ENCODE peak calls at places on chromosome 22, in eight cellular contexts. One of them, this sample, is unnamed.

GRCh38 chr22:35547993-35548761 is 7.5 kb downstream of the RASD2 start:
- DNase-seq in CD8-positive, alpha-beta T cell: no peak
- DNase-seq in mucosa of descending colon: no peak
- DNase-seq in hepatocyte: no peak
- DNase-seq in activated CD8-positive, alpha-beta memory T cell treated with anti-CD3 and anti-CD28 coated beads for 48 hours: no peak
- DNase-seq in dorsolateral prefrontal cortex: no peak
- DNase-seq in AG04450: no peak
- DNase-seq in stimulated activated CD4-positive, alpha-beta T cell treated with anti-CD3 and anti-CD28 coated beads, Interleukin-15, amount 100 ng/mL, for 24 hours: no peak
- DNase-seq in this sample: no peak

GRCh38 chr22:48053973-48054372 is 1291.5 kb downstream of the TBC1D22A start:
- DNase-seq in CD8-positive, alpha-beta T cell: no peak
- DNase-seq in mucosa of descending colon: no peak
- DNase-seq in hepatocyte: no peak
- DNase-seq in activated CD8-positive, alpha-beta memory T cell treated with anti-CD3 and anti-CD28 coated beads for 48 hours: no peak
- DNase-seq in dorsolateral prefrontal cortex: no peak
- DNase-seq in AG04450: no peak
- DNase-seq in stimulated activated CD4-positive, alpha-beta T cell treated with anti-CD3 and anti-CD28 coated beads, Interleukin-15, amount 100 ng/mL, for 24 hours: no peak
- DNase-seq in this sample: no peak

GRCh38 chr22:21936151-21936778 is 16.4 kb downstream of the PPM1F start:
- DNase-seq in CD8-positive, alpha-beta T cell: no peak
- DNase-seq in mucosa of descending colon: no peak
- DNase-seq in hepatocyte: no peak
- DNase-seq in activated CD8-positive, alpha-beta memory T cell treated with anti-CD3 and anti-CD28 coated beads for 48 hours: no peak
- DNase-seq in dorsolateral prefrontal cortex: peak
- DNase-seq in AG04450: no peak
- DNase-seq in stimulated activated CD4-positive, alpha-beta T cell treated with anti-CD3 and anti-CD28 coated beads, Interleukin-15, amount 100 ng/mL, for 24 hours: no peak
- DNase-seq in this sample: no peak

GRCh38 chr22:39016592-39016991 is 2.5 kb downstream of the APOBEC3C start:
- DNase-seq in CD8-positive, alpha-beta T cell: no peak
- DNase-seq in mucosa of descending colon: no peak
- DNase-seq in hepatocyte: no peak
- DNase-seq in activated CD8-positive, alpha-beta memory T cell treated with anti-CD3 and anti-CD28 coated beads for 48 hours: no peak
- DNase-seq in dorsolateral prefrontal cortex: no peak
- DNase-seq in AG04450: no peak
- DNase-seq in stimulated activated CD4-positive, alpha-beta T cell treated with anti-CD3 and anti-CD28 coated beads, Interleukin-15, amount 100 ng/mL, for 24 hours: no peak
- DNase-seq in this sample: no peak

GRCh38 chr22:44918925-44919392 is 90.8 kb downstream of the PHF21B start:
- DNase-seq in CD8-positive, alpha-beta T cell: no peak
- DNase-seq in mucosa of descending colon: no peak
- DNase-seq in hepatocyte: no peak
- DNase-seq in activated CD8-positive, alpha-beta memory T cell treated with anti-CD3 and anti-CD28 coated beads for 48 hours: no peak
- DNase-seq in dorsolateral prefrontal cortex: no peak
- DNase-seq in AG04450: no peak
- DNase-seq in stimulated activated CD4-positive, alpha-beta T cell treated with anti-CD3 and anti-CD28 coated beads, Interleukin-15, amount 100 ng/mL, for 24 hours: no peak
- DNase-seq in this sample: no peak

GRCh38 chr22:38850941-38851849 is 7.4 kb upstream of the NPTXR start:
- DNase-seq in CD8-positive, alpha-beta T cell: no peak
- DNase-seq in mucosa of descending colon: peak
- DNase-seq in hepatocyte: peak
- DNase-seq in activated CD8-positive, alpha-beta memory T cell treated with anti-CD3 and anti-CD28 coated beads for 48 hours: no peak
- DNase-seq in dorsolateral prefrontal cortex: no peak
- DNase-seq in AG04450: peak
- DNase-seq in stimulated activated CD4-positive, alpha-beta T cell treated with anti-CD3 and anti-CD28 coated beads, Interleukin-15, amount 100 ng/mL, for 24 hours: no peak
- DNase-seq in this sample: peak

GRCh38 chr22:38655532-38656255 is 498 bp downstream of the FAM227A start:
- DNase-seq in CD8-positive, alpha-beta T cell: no peak
- DNase-seq in mucosa of descending colon: no peak
- DNase-seq in hepatocyte: peak
- DNase-seq in activated CD8-positive, alpha-beta memory T cell treated with anti-CD3 and anti-CD28 coated beads for 48 hours: no peak
- DNase-seq in dorsolateral prefrontal cortex: no peak
- DNase-seq in AG04450: no peak
- DNase-seq in stimulated activated CD4-positive, alpha-beta T cell treated with anti-CD3 and anti-CD28 coated beads, Interleukin-15, amount 100 ng/mL, for 24 hours: no peak
- DNase-seq in this sample: peak

GRCh38 chr22:21677606-21678443 is 12.0 kb downstream of the PPIL2 start:
- DNase-seq in CD8-positive, alpha-beta T cell: no peak
- DNase-seq in mucosa of descending colon: peak
- DNase-seq in hepatocyte: peak
- DNase-seq in activated CD8-positive, alpha-beta memory T cell treated with anti-CD3 and anti-CD28 coated beads for 48 hours: no peak
- DNase-seq in dorsolateral prefrontal cortex: no peak
- DNase-seq in AG04450: no peak
- DNase-seq in stimulated activated CD4-positive, alpha-beta T cell treated with anti-CD3 and anti-CD28 coated beads, Interleukin-15, amount 100 ng/mL, for 24 hours: no peak
- DNase-seq in this sample: no peak

GRCh38 chr22:46119093-46119728 is 31.1 kb upstream of the PPARA start:
- DNase-seq in CD8-positive, alpha-beta T cell: no peak
- DNase-seq in mucosa of descending colon: no peak
- DNase-seq in hepatocyte: no peak
- DNase-seq in activated CD8-positive, alpha-beta memory T cell treated with anti-CD3 and anti-CD28 coated beads for 48 hours: no peak
- DNase-seq in dorsolateral prefrontal cortex: no peak
- DNase-seq in AG04450: no peak
- DNase-seq in stimulated activated CD4-positive, alpha-beta T cell treated with anti-CD3 and anti-CD28 coated beads, Interleukin-15, amount 100 ng/mL, for 24 hours: no peak
- DNase-seq in this sample: no peak

GRCh38 chr22:19844423-19845368 is 10.0 kb downstream of the GNB1L start:
- DNase-seq in CD8-positive, alpha-beta T cell: peak
- DNase-seq in mucosa of descending colon: peak
- DNase-seq in hepatocyte: no peak
- DNase-seq in activated CD8-positive, alpha-beta memory T cell treated with anti-CD3 and anti-CD28 coated beads for 48 hours: no peak
- DNase-seq in dorsolateral prefrontal cortex: peak
- DNase-seq in AG04450: no peak
- DNase-seq in stimulated activated CD4-positive, alpha-beta T cell treated with anti-CD3 and anti-CD28 coated beads, Interleukin-15, amount 100 ng/mL, for 24 hours: peak
- DNase-seq in this sample: peak

GRCh38 chr22:42282943-42283287 is 12.5 kb upstream of the TCF20 start:
- DNase-seq in CD8-positive, alpha-beta T cell: no peak
- DNase-seq in mucosa of descending colon: no peak
- DNase-seq in hepatocyte: no peak
- DNase-seq in activated CD8-positive, alpha-beta memory T cell treated with anti-CD3 and anti-CD28 coated beads for 48 hours: no peak
- DNase-seq in dorsolateral prefrontal cortex: no peak
- DNase-seq in AG04450: no peak
- DNase-seq in stimulated activated CD4-positive, alpha-beta T cell treated with anti-CD3 and anti-CD28 coated beads, Interleukin-15, amount 100 ng/mL, for 24 hours: no peak
- DNase-seq in this sample: no peak

GRCh38 chr22:33271390-33272161 is 213.4 kb upstream of the SYN3 start:
- DNase-seq in CD8-positive, alpha-beta T cell: no peak
- DNase-seq in mucosa of descending colon: no peak
- DNase-seq in hepatocyte: no peak
- DNase-seq in activated CD8-positive, alpha-beta memory T cell treated with anti-CD3 and anti-CD28 coated beads for 48 hours: no peak
- DNase-seq in dorsolateral prefrontal cortex: peak
- DNase-seq in AG04450: no peak
- DNase-seq in stimulated activated CD4-positive, alpha-beta T cell treated with anti-CD3 and anti-CD28 coated beads, Interleukin-15, amount 100 ng/mL, for 24 hours: no peak
- DNase-seq in this sample: peak

GRCh38 chr22:33126881-33127280 is 68.7 kb upstream of the SYN3 start:
- DNase-seq in CD8-positive, alpha-beta T cell: no peak
- DNase-seq in mucosa of descending colon: no peak
- DNase-seq in hepatocyte: peak
- DNase-seq in activated CD8-positive, alpha-beta memory T cell treated with anti-CD3 and anti-CD28 coated beads for 48 hours: no peak
- DNase-seq in dorsolateral prefrontal cortex: no peak
- DNase-seq in AG04450: no peak
- DNase-seq in stimulated activated CD4-positive, alpha-beta T cell treated with anti-CD3 and anti-CD28 coated beads, Interleukin-15, amount 100 ng/mL, for 24 hours: no peak
- DNase-seq in this sample: peak

GRCh38 chr22:47046411-47047065 is 284.1 kb downstream of the TBC1D22A start:
- DNase-seq in CD8-positive, alpha-beta T cell: no peak
- DNase-seq in mucosa of descending colon: no peak
- DNase-seq in hepatocyte: no peak
- DNase-seq in activated CD8-positive, alpha-beta memory T cell treated with anti-CD3 and anti-CD28 coated beads for 48 hours: no peak
- DNase-seq in dorsolateral prefrontal cortex: no peak
- DNase-seq in AG04450: no peak
- DNase-seq in stimulated activated CD4-positive, alpha-beta T cell treated with anti-CD3 and anti-CD28 coated beads, Interleukin-15, amount 100 ng/mL, for 24 hours: no peak
- DNase-seq in this sample: no peak

GRCh38 chr22:39954584-39955055 is 5.6 kb upstream of the TMA7B start:
- DNase-seq in CD8-positive, alpha-beta T cell: no peak
- DNase-seq in mucosa of descending colon: no peak
- DNase-seq in hepatocyte: no peak
- DNase-seq in activated CD8-positive, alpha-beta memory T cell treated with anti-CD3 and anti-CD28 coated beads for 48 hours: no peak
- DNase-seq in dorsolateral prefrontal cortex: no peak
- DNase-seq in AG04450: peak
- DNase-seq in stimulated activated CD4-positive, alpha-beta T cell treated with anti-CD3 and anti-CD28 coated beads, Interleukin-15, amount 100 ng/mL, for 24 hours: peak
- DNase-seq in this sample: no peak

GRCh38 chr22:38861170-38861874 is 10.7 kb downstream of the CBX6 start:
- DNase-seq in CD8-positive, alpha-beta T cell: no peak
- DNase-seq in mucosa of descending colon: no peak
- DNase-seq in hepatocyte: no peak
- DNase-seq in activated CD8-positive, alpha-beta memory T cell treated with anti-CD3 and anti-CD28 coated beads for 48 hours: no peak
- DNase-seq in dorsolateral prefrontal cortex: no peak
- DNase-seq in AG04450: no peak
- DNase-seq in stimulated activated CD4-positive, alpha-beta T cell treated with anti-CD3 and anti-CD28 coated beads, Interleukin-15, amount 100 ng/mL, for 24 hours: peak
- DNase-seq in this sample: no peak

GRCh38 chr22:45639747-45640102 is 31.9 kb upstream of the ATXN10 start:
- DNase-seq in CD8-positive, alpha-beta T cell: no peak
- DNase-seq in mucosa of descending colon: no peak
- DNase-seq in hepatocyte: no peak
- DNase-seq in activated CD8-positive, alpha-beta memory T cell treated with anti-CD3 and anti-CD28 coated beads for 48 hours: no peak
- DNase-seq in dorsolateral prefrontal cortex: no peak
- DNase-seq in AG04450: no peak
- DNase-seq in stimulated activated CD4-positive, alpha-beta T cell treated with anti-CD3 and anti-CD28 coated beads, Interleukin-15, amount 100 ng/mL, for 24 hours: no peak
- DNase-seq in this sample: no peak

GRCh38 chr22:32444068-32444467 is 20.2 kb downstream of the BPIFC start:
- DNase-seq in CD8-positive, alpha-beta T cell: no peak
- DNase-seq in mucosa of descending colon: no peak
- DNase-seq in hepatocyte: peak
- DNase-seq in activated CD8-positive, alpha-beta memory T cell treated with anti-CD3 and anti-CD28 coated beads for 48 hours: no peak
- DNase-seq in dorsolateral prefrontal cortex: no peak
- DNase-seq in AG04450: no peak
- DNase-seq in stimulated activated CD4-positive, alpha-beta T cell treated with anti-CD3 and anti-CD28 coated beads, Interleukin-15, amount 100 ng/mL, for 24 hours: peak
- DNase-seq in this sample: peak

GRCh38 chr22:50376064-50376747 is 33.1 kb downstream of the PPP6R2 start:
- DNase-seq in CD8-positive, alpha-beta T cell: no peak
- DNase-seq in mucosa of descending colon: no peak
- DNase-seq in hepatocyte: no peak
- DNase-seq in activated CD8-positive, alpha-beta memory T cell treated with anti-CD3 and anti-CD28 coated beads for 48 hours: no peak
- DNase-seq in dorsolateral prefrontal cortex: no peak
- DNase-seq in AG04450: no peak
- DNase-seq in stimulated activated CD4-positive, alpha-beta T cell treated with anti-CD3 and anti-CD28 coated beads, Interleukin-15, amount 100 ng/mL, for 24 hours: no peak
- DNase-seq in this sample: no peak

GRCh38 chr22:48238966-48239365 is 1476.5 kb downstream of the TBC1D22A start:
- DNase-seq in CD8-positive, alpha-beta T cell: no peak
- DNase-seq in mucosa of descending colon: no peak
- DNase-seq in hepatocyte: no peak
- DNase-seq in activated CD8-positive, alpha-beta memory T cell treated with anti-CD3 and anti-CD28 coated beads for 48 hours: no peak
- DNase-seq in dorsolateral prefrontal cortex: no peak
- DNase-seq in AG04450: no peak
- DNase-seq in stimulated activated CD4-positive, alpha-beta T cell treated with anti-CD3 and anti-CD28 coated beads, Interleukin-15, amount 100 ng/mL, for 24 hours: no peak
- DNase-seq in this sample: no peak

GRCh38 chr22:32918741-32919140 is 117.2 kb downstream of the TIMP3 start:
- DNase-seq in CD8-positive, alpha-beta T cell: no peak
- DNase-seq in mucosa of descending colon: no peak
- DNase-seq in hepatocyte: no peak
- DNase-seq in activated CD8-positive, alpha-beta memory T cell treated with anti-CD3 and anti-CD28 coated beads for 48 hours: no peak
- DNase-seq in dorsolateral prefrontal cortex: no peak
- DNase-seq in AG04450: no peak
- DNase-seq in stimulated activated CD4-positive, alpha-beta T cell treated with anti-CD3 and anti-CD28 coated beads, Interleukin-15, amount 100 ng/mL, for 24 hours: no peak
- DNase-seq in this sample: no peak

GRCh38 chr22:43951391-43951790 is 3.9 kb upstream of the SAMM50 start:
- DNase-seq in CD8-positive, alpha-beta T cell: no peak
- DNase-seq in mucosa of descending colon: no peak
- DNase-seq in hepatocyte: no peak
- DNase-seq in activated CD8-positive, alpha-beta memory T cell treated with anti-CD3 and anti-CD28 coated beads for 48 hours: no peak
- DNase-seq in dorsolateral prefrontal cortex: no peak
- DNase-seq in AG04450: no peak
- DNase-seq in stimulated activated CD4-positive, alpha-beta T cell treated with anti-CD3 and anti-CD28 coated beads, Interleukin-15, amount 100 ng/mL, for 24 hours: no peak
- DNase-seq in this sample: no peak

GRCh38 chr22:27859336-27859735 is 57.8 kb upstream of the MN1 start:
- DNase-seq in CD8-positive, alpha-beta T cell: no peak
- DNase-seq in mucosa of descending colon: no peak
- DNase-seq in hepatocyte: no peak
- DNase-seq in activated CD8-positive, alpha-beta memory T cell treated with anti-CD3 and anti-CD28 coated beads for 48 hours: no peak
- DNase-seq in dorsolateral prefrontal cortex: no peak
- DNase-seq in AG04450: no peak
- DNase-seq in stimulated activated CD4-positive, alpha-beta T cell treated with anti-CD3 and anti-CD28 coated beads, Interleukin-15, amount 100 ng/mL, for 24 hours: no peak
- DNase-seq in this sample: no peak

GRCh38 chr22:19799322-19800190 is 39.0 kb downstream of the TBX1 start:
- DNase-seq in CD8-positive, alpha-beta T cell: no peak
- DNase-seq in mucosa of descending colon: peak
- DNase-seq in hepatocyte: peak
- DNase-seq in activated CD8-positive, alpha-beta memory T cell treated with anti-CD3 and anti-CD28 coated beads for 48 hours: no peak
- DNase-seq in dorsolateral prefrontal cortex: no peak
- DNase-seq in AG04450: peak
- DNase-seq in stimulated activated CD4-positive, alpha-beta T cell treated with anti-CD3 and anti-CD28 coated beads, Interleukin-15, amount 100 ng/mL, for 24 hours: no peak
- DNase-seq in this sample: peak

GRCh38 chr22:42721045-42721434 is 370 bp upstream of the A4GALT start:
- DNase-seq in CD8-positive, alpha-beta T cell: no peak
- DNase-seq in mucosa of descending colon: no peak
- DNase-seq in hepatocyte: no peak
- DNase-seq in activated CD8-positive, alpha-beta memory T cell treated with anti-CD3 and anti-CD28 coated beads for 48 hours: no peak
- DNase-seq in dorsolateral prefrontal cortex: no peak
- DNase-seq in AG04450: no peak
- DNase-seq in stimulated activated CD4-positive, alpha-beta T cell treated with anti-CD3 and anti-CD28 coated beads, Interleukin-15, amount 100 ng/mL, for 24 hours: no peak
- DNase-seq in this sample: no peak

GRCh38 chr22:37485006-37485713 is 1.0 kb downstream of the MFNG start:
- DNase-seq in CD8-positive, alpha-beta T cell: peak
- DNase-seq in mucosa of descending colon: peak
- DNase-seq in hepatocyte: no peak
- DNase-seq in activated CD8-positive, alpha-beta memory T cell treated with anti-CD3 and anti-CD28 coated beads for 48 hours: peak
- DNase-seq in dorsolateral prefrontal cortex: no peak
- DNase-seq in AG04450: no peak
- DNase-seq in stimulated activated CD4-positive, alpha-beta T cell treated with anti-CD3 and anti-CD28 coated beads, Interleukin-15, amount 100 ng/mL, for 24 hours: peak
- DNase-seq in this sample: no peak

GRCh38 chr22:24989541-24989951 is 37.0 kb downstream of the KIAA1671 start:
- DNase-seq in CD8-positive, alpha-beta T cell: no peak
- DNase-seq in mucosa of descending colon: no peak
- DNase-seq in hepatocyte: no peak
- DNase-seq in activated CD8-positive, alpha-beta memory T cell treated with anti-CD3 and anti-CD28 coated beads for 48 hours: no peak
- DNase-seq in dorsolateral prefrontal cortex: no peak
- DNase-seq in AG04450: no peak
- DNase-seq in stimulated activated CD4-positive, alpha-beta T cell treated with anti-CD3 and anti-CD28 coated beads, Interleukin-15, amount 100 ng/mL, for 24 hours: no peak
- DNase-seq in this sample: no peak

GRCh38 chr22:48146426-48146825 is 1384.0 kb downstream of the TBC1D22A start:
- DNase-seq in CD8-positive, alpha-beta T cell: no peak
- DNase-seq in mucosa of descending colon: no peak
- DNase-seq in hepatocyte: no peak
- DNase-seq in activated CD8-positive, alpha-beta memory T cell treated with anti-CD3 and anti-CD28 coated beads for 48 hours: no peak
- DNase-seq in dorsolateral prefrontal cortex: no peak
- DNase-seq in AG04450: no peak
- DNase-seq in stimulated activated CD4-positive, alpha-beta T cell treated with anti-CD3 and anti-CD28 coated beads, Interleukin-15, amount 100 ng/mL, for 24 hours: no peak
- DNase-seq in this sample: no peak

GRCh38 chr22:32122899-32123298 is 36.2 kb downstream of the C22orf42 start:
- DNase-seq in CD8-positive, alpha-beta T cell: no peak
- DNase-seq in mucosa of descending colon: no peak
- DNase-seq in hepatocyte: no peak
- DNase-seq in activated CD8-positive, alpha-beta memory T cell treated with anti-CD3 and anti-CD28 coated beads for 48 hours: no peak
- DNase-seq in dorsolateral prefrontal cortex: no peak
- DNase-seq in AG04450: no peak
- DNase-seq in stimulated activated CD4-positive, alpha-beta T cell treated with anti-CD3 and anti-CD28 coated beads, Interleukin-15, amount 100 ng/mL, for 24 hours: no peak
- DNase-seq in this sample: no peak

GRCh38 chr22:37999640-38000272 is 15.4 kb upstream of the SOX10 start:
- DNase-seq in CD8-positive, alpha-beta T cell: no peak
- DNase-seq in mucosa of descending colon: no peak
- DNase-seq in hepatocyte: no peak
- DNase-seq in activated CD8-positive, alpha-beta memory T cell treated with anti-CD3 and anti-CD28 coated beads for 48 hours: no peak
- DNase-seq in dorsolateral prefrontal cortex: peak
- DNase-seq in AG04450: no peak
- DNase-seq in stimulated activated CD4-positive, alpha-beta T cell treated with anti-CD3 and anti-CD28 coated beads, Interleukin-15, amount 100 ng/mL, for 24 hours: no peak
- DNase-seq in this sample: peak

GRCh38 chr22:46737976-46738641 is at the start of gene CERK:
- DNase-seq in CD8-positive, alpha-beta T cell: peak
- DNase-seq in mucosa of descending colon: peak
- DNase-seq in hepatocyte: peak
- DNase-seq in activated CD8-positive, alpha-beta memory T cell treated with anti-CD3 and anti-CD28 coated beads for 48 hours: peak
- DNase-seq in dorsolateral prefrontal cortex: peak
- DNase-seq in AG04450: no peak
- DNase-seq in stimulated activated CD4-positive, alpha-beta T cell treated with anti-CD3 and anti-CD28 coated beads, Interleukin-15, amount 100 ng/mL, for 24 hours: peak
- DNase-seq in this sample: peak

GRCh38 chr22:48708558-48709245 is 1119.0 kb downstream of the BRD1 start:
- DNase-seq in CD8-positive, alpha-beta T cell: no peak
- DNase-seq in mucosa of descending colon: peak
- DNase-seq in hepatocyte: no peak
- DNase-seq in activated CD8-positive, alpha-beta memory T cell treated with anti-CD3 and anti-CD28 coated beads for 48 hours: no peak
- DNase-seq in dorsolateral prefrontal cortex: no peak
- DNase-seq in AG04450: no peak
- DNase-seq in stimulated activated CD4-positive, alpha-beta T cell treated with anti-CD3 and anti-CD28 coated beads, Interleukin-15, amount 100 ng/mL, for 24 hours: no peak
- DNase-seq in this sample: no peak